ENCODE peak calls at places on chromosomes 12 and 14, in eight cellular contexts. One of them, this sample, is unnamed.

GRCh38 chr12:68903511-68903910 is 29.5 kb downstream of the CPM start:
- DNase-seq in neural crest cell: no peak
- DNase-seq in OCI-LY7: no peak
- DNase-seq in testis: no peak
- DNase-seq in foreskin fibroblast: no peak
- DNase-seq in dorsolateral prefrontal cortex: no peak
- DNase-seq in stomach: peak
- DNase-seq in A549: no peak
- DNase-seq in this sample: no peak

GRCh38 chr12:122471324-122472226 is 29.2 kb downstream of the ZCCHC8 start:
- DNase-seq in neural crest cell: no peak
- DNase-seq in OCI-LY7: peak
- DNase-seq in testis: no peak
- DNase-seq in foreskin fibroblast: peak
- DNase-seq in dorsolateral prefrontal cortex: no peak
- DNase-seq in stomach: peak
- DNase-seq in A549: peak
- DNase-seq in this sample: no peak

GRCh38 chr12:6285532-6286306 is 24.8 kb upstream of the PLEKHG6 start:
- DNase-seq in neural crest cell: no peak
- DNase-seq in OCI-LY7: no peak
- DNase-seq in testis: no peak
- DNase-seq in foreskin fibroblast: peak
- DNase-seq in dorsolateral prefrontal cortex: no peak
- DNase-seq in stomach: no peak
- DNase-seq in A549: no peak
- DNase-seq in this sample: no peak

GRCh38 chr12:14185441-14186192 is 179.9 kb upstream of the ATF7IP start:
- DNase-seq in neural crest cell: peak
- DNase-seq in OCI-LY7: peak
- DNase-seq in testis: peak
- DNase-seq in foreskin fibroblast: peak
- DNase-seq in dorsolateral prefrontal cortex: peak
- DNase-seq in stomach: peak
- DNase-seq in A549: peak
- DNase-seq in this sample: peak

GRCh38 chr12:77725611-77726010 is 105.1 kb upstream of the NAV3 start:
- DNase-seq in neural crest cell: no peak
- DNase-seq in OCI-LY7: no peak
- DNase-seq in testis: no peak
- DNase-seq in foreskin fibroblast: peak
- DNase-seq in dorsolateral prefrontal cortex: no peak
- DNase-seq in stomach: no peak
- DNase-seq in A549: no peak
- DNase-seq in this sample: no peak

GRCh38 chr14:29637406-29637805 is 290.2 kb downstream of the PRKD1 start:
- DNase-seq in neural crest cell: no peak
- DNase-seq in OCI-LY7: no peak
- DNase-seq in testis: peak
- DNase-seq in foreskin fibroblast: peak
- DNase-seq in dorsolateral prefrontal cortex: peak
- DNase-seq in stomach: peak
- DNase-seq in A549: no peak
- DNase-seq in this sample: no peak

GRCh38 chr12:28360253-28360652 is 170.0 kb downstream of the CCDC91 start:
- DNase-seq in neural crest cell: no peak
- DNase-seq in OCI-LY7: no peak
- DNase-seq in testis: no peak
- DNase-seq in foreskin fibroblast: no peak
- DNase-seq in dorsolateral prefrontal cortex: no peak
- DNase-seq in stomach: no peak
- DNase-seq in A549: no peak
- DNase-seq in this sample: no peak

GRCh38 chr12:96237465-96238077 is 43.4 kb downstream of the ELK3 start:
- DNase-seq in neural crest cell: no peak
- DNase-seq in OCI-LY7: no peak
- DNase-seq in testis: peak
- DNase-seq in foreskin fibroblast: peak
- DNase-seq in dorsolateral prefrontal cortex: no peak
- DNase-seq in stomach: peak
- DNase-seq in A549: no peak
- DNase-seq in this sample: peak

GRCh38 chr14:96067985-96068930 is 29.1 kb downstream of the C14orf132 start:
- DNase-seq in neural crest cell: no peak
- DNase-seq in OCI-LY7: no peak
- DNase-seq in testis: no peak
- DNase-seq in foreskin fibroblast: no peak
- DNase-seq in dorsolateral prefrontal cortex: peak
- DNase-seq in stomach: no peak
- DNase-seq in A549: no peak
- DNase-seq in this sample: no peak

GRCh38 chr12:7695159-7695930 is at the start of gene GDF3:
- DNase-seq in neural crest cell: no peak
- DNase-seq in OCI-LY7: no peak
- DNase-seq in testis: no peak
- DNase-seq in foreskin fibroblast: no peak
- DNase-seq in dorsolateral prefrontal cortex: no peak
- DNase-seq in stomach: no peak
- DNase-seq in A549: no peak
- DNase-seq in this sample: peak

GRCh38 chr12:85036241-85036707 is at the start of the genes LRRIQ1 and TSPAN19:
- DNase-seq in neural crest cell: peak
- DNase-seq in OCI-LY7: peak
- DNase-seq in testis: peak
- DNase-seq in foreskin fibroblast: peak
- DNase-seq in dorsolateral prefrontal cortex: peak
- DNase-seq in stomach: peak
- DNase-seq in A549: peak
- DNase-seq in this sample: peak

GRCh38 chr12:126309278-126309677 is 1244.0 kb downstream of the AACS start:
- DNase-seq in neural crest cell: no peak
- DNase-seq in OCI-LY7: no peak
- DNase-seq in testis: no peak
- DNase-seq in foreskin fibroblast: no peak
- DNase-seq in dorsolateral prefrontal cortex: no peak
- DNase-seq in stomach: no peak
- DNase-seq in A549: no peak
- DNase-seq in this sample: no peak
- TF ChIP-seq CTCF in neural crest cell: no peak
- TF ChIP-seq CTCF in OCI-LY7: no peak
- TF ChIP-seq CTCF in testis: no peak
- TF ChIP-seq CTCF in foreskin fibroblast: no peak
- TF ChIP-seq CTCF in dorsolateral prefrontal cortex: no peak
- TF ChIP-seq CTCF in stomach: no peak
- TF ChIP-seq CTCF in A549: no peak
- TF ChIP-seq CTCF in this sample: no peak

GRCh38 chr12:2624543-2625266 is 170.1 kb upstream of the FKBP4 start:
- DNase-seq in neural crest cell: peak
- DNase-seq in OCI-LY7: peak
- DNase-seq in testis: no peak
- DNase-seq in foreskin fibroblast: peak
- DNase-seq in dorsolateral prefrontal cortex: peak
- DNase-seq in stomach: no peak
- DNase-seq in A549: no peak
- DNase-seq in this sample: peak
- TF ChIP-seq CTCF in neural crest cell: peak
- TF ChIP-seq CTCF in OCI-LY7: peak
- TF ChIP-seq CTCF in testis: no peak
- TF ChIP-seq CTCF in foreskin fibroblast: peak
- TF ChIP-seq CTCF in dorsolateral prefrontal cortex: peak
- TF ChIP-seq CTCF in stomach: no peak
- TF ChIP-seq CTCF in A549: no peak
- TF ChIP-seq CTCF in this sample: peak

DNA sequence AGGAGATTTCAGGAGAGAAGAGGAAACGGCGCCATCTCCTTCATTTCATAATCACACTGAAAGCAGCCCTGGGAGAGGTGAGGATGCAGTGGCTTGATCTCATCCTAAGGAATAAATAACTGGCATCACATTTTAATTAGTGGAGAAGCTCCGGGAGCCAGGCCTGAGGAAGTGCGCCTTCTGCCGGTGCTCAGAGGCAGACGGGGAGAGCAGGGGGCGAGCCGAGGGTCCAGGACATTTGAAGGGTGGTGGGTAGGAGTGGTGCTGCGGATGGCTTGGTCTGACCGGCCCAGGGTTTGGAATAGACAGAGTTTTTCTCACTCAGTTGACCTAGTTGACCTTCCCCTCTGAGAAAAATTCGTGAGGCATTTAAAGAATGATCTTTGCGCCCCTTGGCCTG is 265.0 kb downstream of the CACNA1C start:
- DNase-seq in neural crest cell: no peak
- DNase-seq in OCI-LY7: no peak
- DNase-seq in testis: no peak
- DNase-seq in foreskin fibroblast: no peak
- DNase-seq in dorsolateral prefrontal cortex: no peak
- DNase-seq in stomach: no peak
- DNase-seq in A549: no peak
- DNase-seq in this sample: no peak
- TF ChIP-seq CTCF in neural crest cell: peak
- TF ChIP-seq CTCF in OCI-LY7: no peak
- TF ChIP-seq CTCF in testis: no peak
- TF ChIP-seq CTCF in foreskin fibroblast: no peak
- TF ChIP-seq CTCF in dorsolateral prefrontal cortex: no peak
- TF ChIP-seq CTCF in stomach: no peak
- TF ChIP-seq CTCF in A549: no peak
- TF ChIP-seq CTCF in this sample: no peak

DNA sequence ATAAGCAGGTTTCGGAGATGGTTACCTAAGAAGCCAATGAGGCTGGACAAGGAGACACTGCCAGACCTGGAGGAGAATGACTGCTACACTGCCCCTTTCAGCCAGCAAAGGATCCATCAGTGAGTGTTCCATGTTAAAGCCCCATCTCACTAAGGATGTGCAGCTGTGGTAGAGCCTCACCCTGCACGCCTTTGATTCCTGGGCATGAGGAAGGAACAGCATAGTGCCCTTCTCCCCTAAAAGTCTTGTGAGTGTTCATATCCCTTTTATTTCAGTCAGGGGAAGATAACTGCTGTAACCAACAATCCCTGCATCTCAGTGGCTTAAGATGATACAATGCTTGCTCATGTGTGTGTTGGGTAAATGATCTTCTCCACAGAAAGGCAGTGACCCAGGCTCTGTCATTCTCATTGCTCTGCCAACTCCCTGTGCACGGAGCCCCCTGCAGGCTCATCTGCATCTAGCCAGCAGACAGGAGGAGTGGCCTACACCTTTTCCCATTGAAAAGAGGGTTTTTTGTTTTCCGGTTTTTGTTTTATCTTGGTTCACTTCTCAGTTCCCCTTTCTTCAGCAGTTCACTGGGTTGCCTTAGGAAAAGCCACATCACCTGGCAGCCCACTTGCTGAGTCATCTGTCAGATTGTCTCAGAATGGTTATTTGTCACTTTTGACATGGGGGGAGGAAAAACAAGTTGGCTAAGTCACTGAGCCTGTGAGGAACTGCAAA is 193.1 kb downstream of the ANO4 start:
- DNase-seq in neural crest cell: peak
- DNase-seq in OCI-LY7: peak
- DNase-seq in testis: peak
- DNase-seq in foreskin fibroblast: peak
- DNase-seq in dorsolateral prefrontal cortex: no peak
- DNase-seq in stomach: no peak
- DNase-seq in A549: peak
- DNase-seq in this sample: peak
- TF ChIP-seq CTCF in neural crest cell: peak
- TF ChIP-seq CTCF in OCI-LY7: peak
- TF ChIP-seq CTCF in testis: no peak
- TF ChIP-seq CTCF in foreskin fibroblast: peak
- TF ChIP-seq CTCF in dorsolateral prefrontal cortex: peak
- TF ChIP-seq CTCF in stomach: no peak
- TF ChIP-seq CTCF in A549: no peak
- TF ChIP-seq CTCF in this sample: no peak

GRCh38 chr14:54301349-54301748 is 95.5 kb upstream of the CDKN3 start:
- DNase-seq in neural crest cell: no peak
- DNase-seq in OCI-LY7: no peak
- DNase-seq in testis: no peak
- DNase-seq in foreskin fibroblast: no peak
- DNase-seq in dorsolateral prefrontal cortex: no peak
- DNase-seq in stomach: no peak
- DNase-seq in A549: no peak
- DNase-seq in this sample: no peak
- TF ChIP-seq CTCF in neural crest cell: no peak
- TF ChIP-seq CTCF in OCI-LY7: no peak
- TF ChIP-seq CTCF in testis: no peak
- TF ChIP-seq CTCF in foreskin fibroblast: no peak
- TF ChIP-seq CTCF in dorsolateral prefrontal cortex: no peak
- TF ChIP-seq CTCF in stomach: no peak
- TF ChIP-seq CTCF in A549: no peak
- TF ChIP-seq CTCF in this sample: no peak